ENCODE peak calls at places on chromosomes 6 and 20, in five cellular contexts. U is NCI-H146, J is EH, Z is myocyte, F is NCI-H748 treated with DMSO at 0.1 percent for 48 hours. H is an unnamed sample.

GRCh38 chr20:719816-720215 is 44.2 kb upstream of the SCRT2 start:
- DNase-seq in U (no peak), J (no peak), Z (no peak), F (no peak), H (no peak)

GRCh38 chr6:108944707-108945685 is 96.8 kb downstream of the ARMC2 start:
- DNase-seq in U (no peak), J (peak; percentile 94), Z (peak; percentile 82), F (no peak), H (no peak)

GRCh38 chr6:15523679-15524630 is 138.9 kb downstream of the DTNBP1 start:
- DNase-seq in U (no peak), J (no peak), Z (no peak), F (no peak), H (no peak)

GRCh38 chr6:32151131-32151884 is 431 bp downstream of the PRRT1 start:
- DNase-seq in U (no peak), J (no peak), Z (no peak), F (no peak), H (no peak)

GRCh38 chr20:37661536-37661935 is 32.3 kb upstream of the CTNNBL1 start:
- DNase-seq in U (no peak), J (no peak), Z (no peak), F (no peak), H (no peak)

GRCh38 chr20:62898093-62898964 is 28.0 kb downstream of the DIDO1 start:
- DNase-seq in U (no peak), J (no peak), Z (no peak), F (no peak), H (no peak)

GRCh38 chr6:45447721-45448120 is 70.0 kb upstream of the SUPT3H start:
- DNase-seq in U (no peak), J (peak; percentile 16), Z (no peak), F (no peak), H (no peak)

GRCh38 chr6:41021832-41022231 is 17.2 kb downstream of the UNC5CL start:
- DNase-seq in U (peak; percentile 35), J (peak; percentile 78), Z (peak; percentile 71), F (no peak), H (no peak)

GRCh38 chr6:26195924-26196845 is 109.0 kb downstream of the HFE start:
- DNase-seq in U (peak; percentile 49), J (peak; percentile 43), Z (no peak), F (no peak), H (no peak)

GRCh38 chr20:53547664-53548239 is 45.9 kb downstream of the ZNF217 start:
- DNase-seq in U (peak; percentile 44), J (peak; percentile 69), Z (peak; percentile 70), F (peak; percentile 5), H (peak; percentile 65)

GRCh38 chr6:150751296-150751695 is 114.2 kb upstream of the MTHFD1L start:
- DNase-seq in U (no peak), J (peak; percentile 49), Z (peak; percentile 81), F (no peak), H (no peak)

GRCh38 chr20:53800883-53801604 is 207.4 kb upstream of the ZNF217 start:
- DNase-seq in U (no peak), J (no peak), Z (no peak), F (no peak), H (no peak)

GRCh38 chr20:26169506-26169905 is 472.9 kb upstream of the ZNF337 start:
- DNase-seq in U (no peak), J (peak; percentile 81), Z (peak; percentile 22), F (no peak), H (no peak)

GRCh38 chr6:108638993-108639392 is 78.3 kb downstream of the FOXO3 start:
- DNase-seq in U (peak; percentile 64), J (no peak), Z (no peak), F (no peak), H (no peak)

H was measured in NCI-H1105 treated with DMSO at 0.1 percent for 48 hours.